ENCODE peak calls at places on chromosomes 5 and 9, in five cellular contexts. D is HEK293T, Z is H1, G is NT2/D1, R is GM12878. J is an unnamed sample.

GRCh38 chr5:122896598-122897282 is 51.3 kb downstream of the SNX24 start:
- DNase-seq in D (no peak), G (no peak), Z (no peak), R (no peak), J (peak; percentile 9)

GRCh38 chr9:97703437-97704326 is 6.5 kb upstream of the XPA start:
- DNase-seq in R (peak; percentile 51), D (no peak), G (no peak), Z (no peak), J (peak; percentile 74)

GRCh38 chr9:114968710-114969109 is 38.3 kb upstream of the TNFSF8 start:
- DNase-seq in Z (no peak), R (no peak), D (no peak), G (peak; percentile 35), J (no peak)

GRCh38 chr9:105539452-105539851 is 18.5 kb upstream of the FKTN start:
- DNase-seq in R (no peak), D (no peak), G (no peak), Z (no peak), J (no peak)

GRCh38 chr9:15837079-15837679 is 284.3 kb downstream of the CCDC171 start:
- DNase-seq in G (peak; percentile 28), R (peak; percentile 7), D (peak; percentile 33), Z (no peak), J (peak; percentile 65)

GRCh38 chr9:35481347-35481975 is 8.4 kb upstream of the RUSC2 start:
- DNase-seq in Z (no peak), D (peak; percentile 54), R (no peak), G (no peak), J (peak; percentile 54)

GRCh38 chr9:124188331-124189110 is 69.2 kb upstream of the NEK6 start:
- DNase-seq in G (no peak), D (no peak), Z (no peak), R (no peak), J (no peak)

GRCh38 chr5:138738399-138738798 is 14.8 kb upstream of the CTNNA1 start:
- DNase-seq in Z (no peak), R (no peak), G (no peak), D (no peak), J (no peak)

GRCh38 chr5:4082966-4083564 is 487.4 kb downstream of the IRX1 start:
- DNase-seq in D (no peak), R (no peak), Z (no peak), G (no peak), J (no peak)

GRCh38 chr5:142109356-142110045 is 922 bp downstream of the NDFIP1 start:
- DNase-seq in G (no peak), Z (no peak), R (no peak), D (no peak), J (no peak)

GRCh38 chr5:110082194-110082593 is 392.5 kb downstream of the MAN2A1 start:
- DNase-seq in R (no peak), Z (no peak), D (no peak), G (no peak), J (no peak)

GRCh38 chr5:110085826-110086225 is 396.1 kb downstream of the MAN2A1 start:
- DNase-seq in Z (no peak), D (no peak), R (no peak), G (no peak), J (no peak)

GRCh38 chr5:110087829-110088228 is 398.1 kb downstream of the MAN2A1 start:
- DNase-seq in R (no peak), G (no peak), Z (no peak), D (no peak), J (peak; percentile 38)

GRCh38 chr5:110088676-110089436 is 399.1 kb downstream of the MAN2A1 start:
- DNase-seq in D (no peak), Z (no peak), R (no peak), G (no peak), J (no peak)

DNA sequence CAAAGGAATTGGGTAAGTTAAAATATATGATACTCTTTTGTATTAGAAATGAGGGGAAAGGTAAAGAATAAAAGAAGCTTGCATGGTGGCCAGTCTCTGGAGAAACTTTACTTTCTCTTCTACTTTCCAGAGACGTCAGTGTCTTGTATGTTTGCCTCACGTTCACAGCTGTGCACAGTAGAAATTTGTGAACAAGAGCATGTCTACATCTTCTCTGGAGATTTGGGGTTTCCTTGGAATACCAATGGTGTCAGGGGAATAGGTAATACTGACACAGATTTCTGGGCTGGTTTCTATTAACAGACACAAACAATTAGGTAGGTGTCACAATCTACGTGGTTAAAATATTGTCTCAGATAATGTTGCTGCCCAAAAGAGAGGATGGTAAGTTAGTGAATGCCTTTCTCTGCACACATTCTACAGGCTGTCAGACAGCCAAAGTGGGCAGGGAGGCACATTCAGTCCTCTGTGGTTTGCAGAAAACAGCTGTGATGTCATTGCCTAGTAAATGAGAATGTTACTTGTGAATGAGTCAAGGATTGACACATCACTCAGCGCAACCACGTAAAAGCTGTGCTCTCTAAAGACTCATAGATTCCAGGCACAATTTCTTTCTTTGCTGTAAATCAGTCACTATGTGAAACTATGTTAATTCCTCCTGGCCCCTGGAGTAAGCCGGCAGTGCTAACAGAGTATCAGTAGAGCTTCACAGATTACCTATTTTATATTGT is 397.1 kb downstream of the MAN2A1 start:
- DNase-seq in Z (no peak), D (no peak), G (no peak), R (no peak), J (no peak)
- TF ChIP-seq SUZ12 in Z (no peak), D (no peak), G (no peak), R (no peak), J (no peak)

GRCh38 chr5:140637722-140638473 is 1.4 kb upstream of the TMCO6 start:
- DNase-seq in G (no peak), Z (no peak), D (no peak), R (no peak), J (peak; percentile 50)

GRCh38 chr5:140633081-140633471 is at the start of gene CD14:
- DNase-seq in D (no peak), G (no peak), R (no peak), Z (no peak), J (peak; percentile 53)

GRCh38 chr5:140632366-140633080 is 452 bp downstream of the CD14 start:
- DNase-seq in R (no peak), G (no peak), D (no peak), Z (no peak), J (no peak)

GRCh38 chr5:140634103-140634502 is 1.1 kb upstream of the CD14 start:
- DNase-seq in Z (no peak), R (no peak), D (no peak), G (no peak), J (no peak)

GRCh38 chr5:140635291-140636257 is 2.6 kb upstream of the CD14 start:
- DNase-seq in G (no peak), Z (no peak), R (no peak), D (no peak), J (peak; percentile 63)
- TF ChIP-seq SUZ12 in G (no peak), Z (no peak), R (no peak), D (no peak), J (no peak)

GRCh38 chr5:150172147-150172546 is 5.6 kb downstream of the CDX1 start:
- DNase-seq in R (no peak), G (no peak), Z (no peak), D (no peak), J (no peak)
- TF ChIP-seq SUZ12 in R (no peak), G (no peak), Z (no peak), D (no peak), J (no peak)

GRCh38 chr9:128554155-128554862 is 1.9 kb downstream of the SPTAN1 start:
- DNase-seq in D (peak; percentile 41), R (peak; percentile 27), G (no peak), Z (no peak), J (peak; percentile 85)
- TF ChIP-seq SUZ12 in D (no peak), R (no peak), G (no peak), Z (no peak), J (no peak)

GRCh38 chr9:126521976-126522590 is 91.6 kb upstream of the LMX1B start:
- DNase-seq in Z (no peak), G (no peak), R (no peak), D (no peak), J (no peak)
- TF ChIP-seq SUZ12 in Z (no peak), G (no peak), R (no peak), D (no peak), J (no peak)

DNA sequence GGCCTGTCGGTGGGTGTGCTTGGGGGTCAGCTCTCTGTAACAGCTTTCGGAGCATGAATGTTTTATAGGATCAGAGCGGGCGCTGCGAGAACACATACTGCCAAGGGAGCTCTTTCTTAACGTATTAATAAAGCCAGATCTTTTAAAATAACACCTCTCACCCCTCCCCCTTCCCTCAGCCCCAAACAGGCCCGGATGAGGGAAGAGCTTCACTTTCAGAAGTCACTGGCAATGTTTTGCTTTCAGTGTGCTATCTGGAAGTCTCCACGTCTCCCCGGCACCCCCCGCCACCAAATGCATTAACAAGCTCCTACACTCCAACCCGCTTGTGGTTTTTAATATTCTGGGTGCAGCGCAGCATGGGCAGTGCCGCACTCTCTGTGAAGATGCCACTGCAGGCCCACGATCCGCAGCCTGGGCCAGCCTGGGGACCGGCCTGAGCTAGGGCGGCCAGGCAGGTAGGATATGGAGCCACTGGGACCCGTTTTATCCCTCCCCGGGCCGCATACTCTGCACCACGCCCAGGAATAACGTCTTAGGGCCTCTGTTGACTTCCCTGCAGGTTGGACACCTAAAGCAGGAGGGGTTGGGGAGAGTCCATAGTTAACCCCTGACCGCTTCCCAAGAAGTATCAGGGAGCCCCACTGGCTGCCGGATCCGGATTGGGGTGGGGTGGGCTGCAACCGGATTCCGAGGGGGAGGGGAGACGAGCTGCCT is 12.6 kb downstream of the NR2F1 start:
- DNase-seq in Z (no peak), R (no peak), D (no peak), G (no peak), J (no peak)
- TF ChIP-seq SUZ12 in Z (no peak), R (no peak), D (no peak), G (no peak), J (no peak)

GRCh38 chr5:1243487-1244152 is 18.4 kb downstream of the SLC6A18 start:
- DNase-seq in G (no peak), Z (no peak), R (no peak), D (no peak), J (no peak)
- TF ChIP-seq SUZ12 in G (no peak), Z (no peak), R (no peak), D (no peak), J (no peak)

GRCh38 chr9:131334568-131335105 is 45.1 kb downstream of the PLPP7 start:
- DNase-seq in G (no peak), D (no peak), R (no peak), Z (no peak), J (no peak)
- TF ChIP-seq SUZ12 in G (no peak), D (no peak), R (no peak), Z (no peak), J (no peak)

J was measured in HepG2.